ENCODE peak calls at places on chromosomes 2 and 18, in ten cellular contexts. R is GM12892; F is activated naive CD8-positive, alpha-beta T cell treated with anti-CD3 and anti-CD28 coated beads for 36 hours; I is stimulated activated CD8-positive, alpha-beta memory T cell treated with anti-CD3 and anti-CD28 coated beads, Interleukin-15, amount 100 ng/mL, for 1 hour; Z is COR-L47; B is activated T-cell treated with anti-CD3 and anti-CD28 coated beads for 24 hours; C is NAMALWA; H is NCI-H345; K is Right ventricle myocardium superior; D is GM12891. W is an unnamed sample.

GRCh38 chr2:236941551-236941950 is 144.1 kb upstream of the COPS8 start:
- DNase-seq in R (no peak), F (no peak), I (no peak), Z (no peak), B (no peak), C (no peak), H (no peak), K (no peak), D (no peak), W (no peak)

GRCh38 chr2:169895294-169895985 is 68.2 kb downstream of the UBR3 start:
- DNase-seq in R (no peak), F (no peak), I (no peak), Z (no peak), B (no peak), C (no peak), H (peak), K (no peak), D (no peak), W (no peak)

GRCh38 chr18:44325903-44326650 is 354.6 kb upstream of the SETBP1 start:
- DNase-seq in R (no peak), F (peak), I (no peak), Z (peak), B (no peak), C (peak), H (peak), K (peak), D (no peak), W (peak)

GRCh38 chr2:172046080-172046678 is 39.1 kb upstream of the DLX1 start:
- DNase-seq in R (no peak), F (no peak), I (no peak), Z (no peak), B (no peak), C (no peak), H (no peak), K (no peak), D (no peak), W (no peak)

GRCh38 chr18:10051877-10052631 is 138.2 kb downstream of the VAPA start:
- DNase-seq in R (no peak), F (no peak), I (no peak), Z (no peak), B (no peak), C (no peak), H (no peak), K (peak), D (no peak), W (no peak)

GRCh38 chr2:100767224-100767653 is 52.7 kb upstream of the NPAS2 start:
- DNase-seq in R (no peak), F (no peak), I (no peak), Z (no peak), B (no peak), C (no peak), H (no peak), K (no peak), D (no peak), W (no peak)

GRCh38 chr2:36485521-36485920 is 112.4 kb downstream of the FEZ2 start:
- DNase-seq in R (no peak), F (no peak), I (no peak), Z (no peak), B (no peak), C (no peak), H (no peak), K (no peak), D (no peak), W (no peak)

GRCh38 chr2:24870440-24870839 is 49.6 kb downstream of the ADCY3 start:
- DNase-seq in R (no peak), F (no peak), I (no peak), Z (no peak), B (no peak), C (no peak), H (no peak), K (no peak), D (no peak), W (no peak)

GRCh38 chr18:1308686-1309085 is 404.0 kb downstream of the ADCYAP1 start:
- DNase-seq in R (no peak), F (no peak), I (no peak), Z (no peak), B (no peak), C (no peak), H (no peak), K (no peak), D (no peak), W (no peak)

GRCh38 chr2:18176679-18177215 is 298.3 kb downstream of the KCNS3 start:
- DNase-seq in R (no peak), F (no peak), I (no peak), Z (no peak), B (no peak), C (no peak), H (no peak), K (no peak), D (no peak), W (no peak)

GRCh38 chr18:35637226-35637625 is 55.7 kb downstream of the GALNT1 start:
- DNase-seq in R (no peak), F (no peak), I (no peak), Z (no peak), B (no peak), C (no peak), H (no peak), K (no peak), D (no peak), W (no peak)

GRCh38 chr2:283996-284794 is 3.7 kb downstream of the ALKAL2 start:
- DNase-seq in R (no peak), F (no peak), I (no peak), Z (no peak), B (no peak), C (no peak), H (peak), K (no peak), D (no peak), W (no peak)

W was measured in NCI-H2227 treated with DMSO at 0.1 percent for 48 hours.